ENCODE peak calls at places on chromosomes 5 and 9, in four cellular contexts. T is fibroblast of lung, B is AG04449, H is dorsolateral prefrontal cortex. S is an unnamed sample.

GRCh38 chr5:133269707-133270106 is 217.9 kb downstream of the HSPA4 start:
- DNase-seq in H (no peak), B (no peak), T (no peak), S (no peak)

GRCh38 chr9:37617161-37617560 is 24.8 kb upstream of the TOMM5 start:
- DNase-seq in B (no peak), H (no peak), T (no peak), S (no peak)

GRCh38 chr5:61915646-61916045 is 390.4 kb upstream of the KIF2A start:
- DNase-seq in T (no peak), B (no peak), H (no peak), S (no peak)

GRCh38 chr9:117460743-117461142 is 45.9 kb upstream of the ASTN2 start:
- DNase-seq in T (no peak), H (no peak), B (no peak), S (no peak)

GRCh38 chr5:129670944-129671343 is 77.0 kb upstream of the MINAR2 start:
- DNase-seq in T (peak), B (peak), H (no peak), S (no peak)

GRCh38 chr9:34084562-34084961 is 35.9 kb upstream of the UBAP2 start:
- DNase-seq in T (peak), H (peak), B (no peak), S (no peak)

GRCh38 chr9:135320331-135320730 is 159.3 kb upstream of the PPP1R26 start:
- DNase-seq in B (no peak), T (no peak), H (no peak), S (no peak)

GRCh38 chr5:56176155-56176798 is 56.9 kb downstream of the ANKRD55 start:
- DNase-seq in T (no peak), B (no peak), H (no peak), S (no peak)

GRCh38 chr5:30450153-30450552 is 743.3 kb upstream of the CDH6 start:
- DNase-seq in H (no peak), T (no peak), B (no peak), S (no peak)

GRCh38 chr5:40995816-40996586 is 75.1 kb downstream of the MROH2B start:
- DNase-seq in B (no peak), T (no peak), H (no peak), S (no peak)

GRCh38 chr5:112923148-112923917 is 1.3 kb upstream of the REEP5 start:
- DNase-seq in H (no peak), T (no peak), B (no peak), S (peak)

GRCh38 chr9:129352157-129352870 is 174.3 kb upstream of the IER5L start:
- DNase-seq in T (no peak), H (peak), B (no peak), S (no peak)

GRCh38 chr9:81244631-81245030 is 444.7 kb downstream of the TLE1 start:
- DNase-seq in H (no peak), B (no peak), T (peak), S (no peak)

GRCh38 chr5:948472-949274 is 56.0 kb downstream of the TRIP13 start:
- DNase-seq in B (no peak), H (no peak), T (no peak), S (no peak)
- TF ChIP-seq CTCF in B (no peak), H (no peak), T (no peak), S (no peak)

DNA sequence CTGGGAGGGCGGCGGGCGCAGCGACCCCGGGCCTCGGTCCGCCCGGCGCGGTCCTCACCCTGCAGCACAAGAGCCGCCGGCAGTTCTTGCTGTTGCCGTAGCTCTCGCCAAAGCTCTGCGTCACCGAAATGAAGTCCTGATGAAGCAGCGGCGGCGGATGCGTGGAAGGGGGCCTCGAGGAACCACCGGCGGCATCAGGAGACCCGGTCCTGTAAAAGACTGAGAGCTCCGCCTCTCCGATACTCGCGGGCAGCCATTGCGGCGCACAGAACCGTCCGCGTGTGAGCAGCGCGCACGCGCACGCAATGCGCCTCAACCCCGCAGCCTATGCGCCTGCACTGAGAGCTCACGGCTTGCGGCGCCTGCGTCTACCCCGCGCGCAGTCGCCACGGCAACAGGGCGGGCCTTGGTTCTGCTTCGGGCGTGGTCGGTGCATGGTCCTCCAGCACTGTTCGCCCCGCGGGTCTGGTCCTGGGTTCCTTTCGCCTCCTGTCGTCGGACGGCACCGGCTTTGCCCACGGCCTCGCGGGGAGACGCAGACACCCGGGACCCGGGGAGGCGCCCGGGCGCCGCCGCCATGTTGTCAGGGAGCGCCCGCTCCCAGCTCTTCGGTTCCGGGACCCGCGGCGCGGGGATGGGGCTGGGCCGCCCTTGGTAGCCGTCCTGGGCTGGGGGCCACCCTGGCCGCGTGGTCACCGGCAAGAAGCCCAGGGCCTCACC is 9.3 kb upstream of the GRIN1 start:
- DNase-seq in H (peak), T (peak), B (peak), S (peak)
- TF ChIP-seq CTCF in H (peak), T (no peak), B (no peak), S (no peak)

GRCh38 chr5:150394912-150395689 is 17.6 kb downstream of the CD74 start:
- DNase-seq in H (no peak), T (peak), B (no peak), S (no peak)
- TF ChIP-seq CTCF in H (peak), T (no peak), B (no peak), S (no peak)

DNA sequence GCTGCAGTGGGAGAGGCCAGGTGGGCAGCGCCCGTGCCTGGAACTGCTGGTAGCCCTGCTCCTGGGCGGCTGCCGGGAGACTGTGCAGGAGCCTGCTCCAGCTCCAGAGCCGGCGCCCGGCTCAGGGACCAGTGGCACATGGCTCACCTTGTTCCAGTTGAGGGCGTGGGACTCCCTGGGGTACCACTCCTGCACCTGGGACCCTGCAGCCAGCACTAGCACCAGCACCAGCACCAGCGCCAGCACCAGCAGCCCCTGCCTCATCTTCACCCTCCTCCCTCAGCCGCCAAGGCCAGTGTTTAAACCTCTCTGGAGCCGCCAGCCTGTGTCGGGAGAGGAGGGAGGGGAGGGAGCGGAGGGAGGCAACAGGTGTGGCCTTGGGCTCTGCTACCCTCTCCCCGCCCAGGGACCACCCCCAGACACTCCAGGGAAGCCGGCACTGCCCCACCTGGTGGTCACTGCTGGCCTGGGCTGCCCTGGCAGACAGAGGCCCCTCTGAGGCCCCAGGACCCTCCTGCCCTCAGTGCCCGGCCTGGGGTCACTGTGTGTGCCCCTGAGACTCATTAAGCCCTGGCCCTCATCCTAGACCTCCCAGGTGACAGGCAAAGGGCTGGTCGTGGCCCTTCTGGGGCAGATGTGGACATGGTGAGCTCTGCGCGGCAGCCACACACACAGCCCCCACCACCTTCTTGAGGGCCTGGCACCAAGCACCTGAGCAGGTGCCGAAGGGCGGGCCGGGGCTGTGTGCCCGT is at the start of gene LCN10:
- DNase-seq in H (no peak), T (no peak), B (no peak), S (no peak)
- TF ChIP-seq CTCF in H (no peak), T (peak), B (peak), S (no peak)

GRCh38 chr5:135384898-135385297 is 14.1 kb downstream of the MACROH2A1 start:
- DNase-seq in H (no peak), B (no peak), T (no peak), S (no peak)
- TF ChIP-seq CTCF in H (no peak), B (no peak), T (no peak), S (no peak)

GRCh38 chr5:139422307-139422893 is 16.9 kb downstream of the DNAJC18 start:
- DNase-seq in H (peak), B (no peak), T (peak), S (no peak)
- TF ChIP-seq CTCF in H (peak), B (peak), T (peak), S (peak)

GRCh38 chr5:141100243-141100805 is at the start of gene PCDHB3:
- DNase-seq in B (no peak), H (peak), T (peak), S (no peak)
- TF ChIP-seq CTCF in B (no peak), H (peak), T (peak), S (no peak)

DNA sequence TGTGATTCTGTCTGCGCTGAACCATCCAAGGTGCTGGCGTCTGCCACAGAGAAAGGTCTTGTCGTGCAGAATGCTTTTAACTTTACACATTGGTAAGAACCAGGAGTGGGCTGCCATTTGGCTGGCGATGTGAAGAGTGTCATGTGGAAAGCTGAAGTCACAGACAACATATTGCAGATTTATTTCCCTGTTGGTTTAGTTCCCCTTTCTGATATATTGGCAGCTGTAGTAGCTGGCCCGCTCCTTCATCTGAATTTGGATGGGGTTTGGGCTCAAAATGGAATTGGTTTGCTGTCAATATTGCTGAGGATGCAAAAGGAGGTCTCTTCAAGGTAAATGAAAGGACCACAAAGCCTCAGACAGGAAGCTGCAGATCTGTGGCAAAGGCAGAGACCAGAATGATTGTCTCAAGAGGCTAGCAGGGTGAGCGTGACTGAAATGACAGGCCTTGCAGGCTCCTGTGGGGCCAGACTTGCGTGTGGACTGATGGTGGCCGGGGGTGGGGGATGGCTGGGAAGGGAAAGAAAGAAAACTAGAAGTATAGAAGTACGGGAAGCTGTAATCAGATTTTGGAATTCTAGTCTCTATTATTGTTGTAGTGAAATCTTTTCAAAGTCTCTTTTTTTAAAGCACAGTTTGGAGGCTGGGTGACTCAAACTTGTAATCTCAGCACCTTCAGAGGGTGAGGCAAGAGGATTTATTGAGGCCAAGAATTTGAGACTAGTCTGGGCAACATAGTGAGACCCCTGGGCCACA is 25.1 kb upstream of the CD180 start:
- DNase-seq in T (no peak), H (no peak), B (no peak), S (no peak)
- TF ChIP-seq CTCF in T (no peak), H (no peak), B (no peak), S (no peak)